ENCODE peak calls at places on chromosomes 6 and 20, in four cellular contexts. B is GM12865, K is adipocyte, E is AG10803. V is an unnamed sample.

GRCh38 chr6:34074064-34074739 is 71.7 kb downstream of the GRM4 start:
- DNase-seq in E (no peak), B (no peak), K (no peak), V (no peak)

GRCh38 chr6:137651591-137652335 is 157.6 kb upstream of the OLIG3 start:
- DNase-seq in E (no peak), B (no peak), K (no peak), V (no peak)

GRCh38 chr20:39988991-39989390 is 700.0 kb downstream of the MAFB start:
- DNase-seq in E (no peak), K (no peak), B (no peak), V (no peak)

GRCh38 chr6:40349092-40349491 is 238.1 kb downstream of the LRFN2 start:
- DNase-seq in K (no peak), E (peak; percentile 7), B (no peak), V (no peak)

GRCh38 chr6:89562114-89562815 is 76.3 kb downstream of the LYRM2 start:
- DNase-seq in B (no peak), E (peak; percentile 1), K (no peak), V (no peak)

GRCh38 chr6:107634147-107635057 is 144.5 kb downstream of the SOBP start:
- DNase-seq in K (no peak), B (no peak), E (no peak), V (no peak)

GRCh38 chr6:30647802-30648460 is 998 bp downstream of the C6orf136 start:
- DNase-seq in B (no peak), E (no peak), K (no peak), V (no peak)

GRCh38 chr6:80610821-80611220 is 504.4 kb downstream of the BCKDHB start:
- DNase-seq in E (peak; percentile 83), K (peak; percentile 62), B (no peak), V (no peak)

GRCh38 chr20:58682656-58683055 is 9.9 kb upstream of the NPEPL1 start:
- DNase-seq in K (no peak), B (no peak), E (peak; percentile 43), V (no peak)

GRCh38 chr20:17485017-17485416 is 46.2 kb downstream of the BFSP1 start:
- DNase-seq in B (no peak), K (no peak), E (no peak), V (no peak)

GRCh38 chr20:38168791-38169589 is 3.9 kb upstream of the TGM2 start:
- DNase-seq in E (no peak), K (no peak), B (no peak), V (no peak)

GRCh38 chr6:98800866-98801265 is 33.5 kb upstream of the POU3F2 start:
- DNase-seq in B (no peak), K (no peak), E (no peak), V (no peak)

GRCh38 chr6:26627843-26628242 is 31.1 kb downstream of the ABT1 start:
- DNase-seq in E (no peak), B (no peak), K (no peak), V (no peak)

GRCh38 chr6:29647927-29648642 is 8.8 kb upstream of the MOG start:
- DNase-seq in K (peak; percentile 72), B (no peak), E (peak; percentile 45), V (no peak)

GRCh38 chr6:150368762-150369161 is at the start of gene IYD:
- DNase-seq in B (no peak), K (no peak), E (no peak), V (no peak)

GRCh38 chr6:112879920-112880413 is 532.8 kb downstream of the RFPL4B start:
- DNase-seq in E (peak; percentile 6), K (no peak), B (peak; percentile 89), V (no peak)

GRCh38 chr6:138499303-138499991 is at the start of gene NHSL1:
- DNase-seq in B (peak; percentile 58), K (no peak), E (peak; percentile 30), V (no peak)

GRCh38 chr6:37160922-37161778 is 8.8 kb upstream of the PIM1 start:
- DNase-seq in B (peak; percentile 72), E (peak; percentile 58), K (peak; percentile 54), V (no peak)

GRCh38 chr6:142331075-142331551 is 29.3 kb downstream of the ADGRG6 start:
- DNase-seq in K (no peak), B (no peak), E (peak; percentile 36), V (no peak)

GRCh38 chr6:514396-514973 is 122.9 kb downstream of the IRF4 start:
- DNase-seq in B (no peak), E (no peak), K (no peak), V (no peak)

GRCh38 chr6:155201461-155202226 is 62.2 kb upstream of the CLDN20 start:
- DNase-seq in E (peak; percentile 83), K (peak; percentile 73), B (peak; percentile 32), V (no peak)

GRCh38 chr20:56627122-56628014 is 1.7 kb upstream of the TFAP2C start:
- DNase-seq in E (no peak), K (no peak), B (no peak), V (no peak)

GRCh38 chr20:9978395-9979004 is 56.3 kb upstream of the ANKEF1 start:
- DNase-seq in E (peak; percentile 91), B (peak; percentile 79), K (peak; percentile 95), V (no peak)

GRCh38 chr20:31774408-31774807 is 35.3 kb downstream of the TPX2 start:
- DNase-seq in E (no peak), K (no peak), B (no peak), V (no peak)

GRCh38 chr6:152268846-152269442 is 368.2 kb downstream of the SYNE1 start:
- DNase-seq in B (no peak), K (no peak), E (peak; percentile 35), V (no peak)

GRCh38 chr20:49573900-49574416 is 6.0 kb upstream of the PTGIS start:
- DNase-seq in E (peak; percentile 78), B (no peak), K (no peak), V (no peak)

GRCh38 chr6:126540161-126540560 is 200.2 kb downstream of the CENPW start:
- DNase-seq in K (peak; percentile 23), B (no peak), E (no peak), V (no peak)

GRCh38 chr6:4776493-4776966 is 326 bp downstream of the CDYL start:
- DNase-seq in B (no peak), K (peak; percentile 77), E (no peak), V (no peak)

GRCh38 chr6:4774715-4775590 is 1.3 kb upstream of the CDYL start:
- DNase-seq in K (no peak), B (no peak), E (no peak), V (no peak)

GRCh38 chr6:4772750-4773149 is 3.5 kb upstream of the CDYL start:
- DNase-seq in E (no peak), K (no peak), B (no peak), V (no peak)

GRCh38 chr6:4775591-4776492 is at the start of gene CDYL:
- DNase-seq in K (peak; percentile 94), E (peak; percentile 88), B (peak; percentile 95), V (peak; percentile 22)

DNA sequence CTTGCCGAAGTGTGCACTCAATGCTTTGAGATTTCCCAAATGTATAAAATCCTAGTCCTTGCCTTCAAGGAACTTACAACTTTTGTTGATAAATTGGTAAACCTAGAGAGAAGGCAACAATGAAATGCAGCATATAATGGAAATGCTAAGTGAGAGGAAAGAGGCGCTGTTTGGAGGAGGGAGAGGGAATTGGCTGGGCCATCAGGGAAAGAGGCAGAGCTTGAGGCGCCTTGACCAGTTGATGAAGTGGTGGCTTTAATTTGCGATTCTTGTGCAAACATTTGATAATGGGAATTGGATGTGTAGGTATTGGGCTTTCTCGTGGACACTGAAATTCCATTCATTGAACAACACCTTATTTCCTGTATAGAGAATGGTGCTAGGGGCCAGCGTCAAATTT is 1.9 kb upstream of the CDYL start:
- DNase-seq in E (no peak), B (no peak), K (no peak), V (no peak)
- H3K4me3 ChIP-seq in E (no peak overlapping the region), B (no peak overlapping the region), K (no peak overlapping the region), V (peak overlapping the region; percentile 80)

GRCh38 chr6:85404497-85405174 is 45.2 kb upstream of the NT5E start:
- DNase-seq in K (peak; percentile 91), E (peak; percentile 93), B (no peak), V (no peak)

GRCh38 chr6:85402071-85402470 is 47.8 kb upstream of the NT5E start:
- DNase-seq in B (no peak), K (no peak), E (peak; percentile 54), V (no peak)

GRCh38 chr6:85402922-85403321 is 47.0 kb upstream of the NT5E start:
- DNase-seq in E (no peak), B (no peak), K (no peak), V (no peak)

GRCh38 chr6:85405175-85405852 is 44.6 kb upstream of the NT5E start:
- DNase-seq in K (peak; percentile 44), B (no peak), E (no peak), V (no peak)

GRCh38 chr6:85403331-85404015 is 46.4 kb upstream of the NT5E start:
- DNase-seq in B (no peak), E (peak; percentile 91), K (peak; percentile 78), V (no peak)
- H3K4me3 ChIP-seq in B (no peak overlapping the region), E (no peak overlapping the region), K (peak overlapping the region; percentile 57), V (no peak overlapping the region)

DNA sequence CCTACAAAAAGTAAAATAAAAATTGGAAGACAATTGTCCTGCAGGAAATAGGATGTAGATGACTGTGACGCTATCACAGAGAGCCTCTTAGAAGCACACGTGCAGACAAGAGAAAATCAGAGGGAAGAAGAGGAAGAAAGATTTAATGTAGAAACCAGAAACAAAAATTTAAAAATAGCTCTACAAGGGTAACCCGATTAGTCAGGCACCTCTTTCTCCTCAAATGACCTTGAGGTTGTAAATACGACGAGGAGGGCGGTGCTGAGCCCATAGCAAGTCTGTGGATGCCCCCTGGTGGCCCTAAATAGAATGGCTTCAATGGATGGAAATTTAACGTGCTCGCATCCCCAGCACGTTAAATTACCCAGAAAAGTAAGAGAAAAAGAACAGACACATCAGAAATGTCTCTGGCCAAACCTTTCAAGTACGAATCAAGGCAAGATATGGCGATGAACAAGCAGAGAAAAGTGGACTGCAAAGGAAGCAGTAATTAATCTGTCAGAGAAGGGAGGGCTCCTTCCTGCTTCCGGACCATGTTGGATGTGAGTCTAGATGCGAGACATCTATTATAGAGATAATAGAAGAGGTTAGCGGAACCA is 4.2 kb upstream of the PRPH2 start:
- DNase-seq in B (peak; percentile 94), E (peak; percentile 93), K (peak; percentile 95), V (peak; percentile 20)
- H3K4me3 ChIP-seq in B (peak overlapping the region; percentile 57), E (peak overlapping the region; percentile 50), K (peak overlapping the region; percentile 79), V (peak overlapping the region; percentile 47)

GRCh38 chr6:95786802-95787201 is 209.5 kb downstream of the MANEA start:
- DNase-seq in K (no peak), B (peak; percentile 21), E (no peak), V (no peak)
- H3K4me3 ChIP-seq in K (no peak overlapping the region), B (no peak overlapping the region), E (no peak overlapping the region), V (no peak overlapping the region)

DNA sequence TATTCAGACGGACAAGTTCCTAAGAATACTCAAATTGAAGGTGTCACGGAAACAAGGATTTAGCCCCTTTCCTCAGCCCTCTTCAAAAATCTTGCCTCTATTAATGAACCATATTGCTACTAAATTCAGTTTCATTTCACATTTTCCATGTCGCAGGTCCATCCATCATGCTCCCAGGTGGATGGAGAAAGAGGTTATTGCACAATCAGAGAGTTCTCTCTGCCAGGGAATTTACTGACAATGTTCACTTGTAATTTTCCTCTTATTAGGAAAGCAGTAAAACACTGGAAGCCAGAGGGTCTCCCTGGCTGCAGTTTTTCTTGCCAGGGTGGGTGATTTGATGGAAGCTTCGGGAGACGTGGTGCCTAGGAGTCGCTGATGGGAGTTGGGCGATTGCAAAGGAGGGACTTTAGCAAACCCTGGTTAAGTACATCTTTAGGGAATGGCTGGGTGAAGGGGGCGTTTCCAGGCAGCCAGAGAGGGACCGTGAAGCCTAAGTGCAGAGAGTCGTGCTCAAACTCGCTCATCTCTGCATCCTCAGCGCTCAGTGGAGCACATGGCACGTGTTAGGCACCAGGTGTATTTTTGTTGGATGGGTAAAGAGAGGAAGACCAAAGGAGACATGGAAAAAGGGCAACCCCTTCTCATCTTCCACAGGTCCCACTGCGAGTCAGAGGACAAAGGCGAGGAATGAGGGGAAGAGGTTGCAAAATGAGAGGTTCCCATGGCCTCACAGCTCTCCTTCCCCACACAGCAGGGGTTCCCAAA is 321.9 kb upstream of the CDH4 start:
- DNase-seq in E (no peak), K (no peak), B (no peak), V (no peak)
- H3K4me3 ChIP-seq in E (no peak overlapping the region), K (no peak overlapping the region), B (no peak overlapping the region), V (no peak overlapping the region)